ENCODE peak calls at places on chromosomes 7 and 10, in six cellular contexts. One of them, this sample, is unnamed.

GRCh38 chr7:57867884-57868701 is 418.1 kb downstream of the ZNF716 start:
- DNase-seq in AG04450: no peak
- DNase-seq in CD8-positive, alpha-beta T cell: no peak
- DNase-seq in colonic mucosa: no peak
- DNase-seq in cardiac muscle cell: no peak
- DNase-seq in astrocyte: no peak
- DNase-seq in this sample: peak

GRCh38 chr10:126391162-126391880 is 3.0 kb upstream of the ADAM12 start:
- DNase-seq in AG04450: no peak
- DNase-seq in CD8-positive, alpha-beta T cell: no peak
- DNase-seq in colonic mucosa: no peak
- DNase-seq in cardiac muscle cell: no peak
- DNase-seq in astrocyte: no peak
- DNase-seq in this sample: no peak

GRCh38 chr10:63105811-63106755 is 27.0 kb upstream of the NRBF2 start:
- DNase-seq in AG04450: no peak
- DNase-seq in CD8-positive, alpha-beta T cell: no peak
- DNase-seq in colonic mucosa: peak
- DNase-seq in cardiac muscle cell: no peak
- DNase-seq in astrocyte: peak
- DNase-seq in this sample: no peak

GRCh38 chr7:57653262-57653830 is 203.4 kb downstream of the ZNF716 start:
- DNase-seq in AG04450: no peak
- DNase-seq in CD8-positive, alpha-beta T cell: no peak
- DNase-seq in colonic mucosa: no peak
- DNase-seq in cardiac muscle cell: no peak
- DNase-seq in astrocyte: no peak
- DNase-seq in this sample: no peak

GRCh38 chr7:158865462-158865922 is 9.1 kb downstream of the DYNC2I1 start:
- DNase-seq in AG04450: no peak
- DNase-seq in CD8-positive, alpha-beta T cell: no peak
- DNase-seq in colonic mucosa: peak
- DNase-seq in cardiac muscle cell: no peak
- DNase-seq in astrocyte: no peak
- DNase-seq in this sample: no peak

GRCh38 chr7:105990726-105991465 is 27.8 kb downstream of the CDHR3 start:
- DNase-seq in AG04450: no peak
- DNase-seq in CD8-positive, alpha-beta T cell: no peak
- DNase-seq in colonic mucosa: no peak
- DNase-seq in cardiac muscle cell: peak
- DNase-seq in astrocyte: no peak
- DNase-seq in this sample: no peak

GRCh38 chr7:36100293-36100692 is 52.8 kb upstream of the EEPD1 start:
- DNase-seq in AG04450: no peak
- DNase-seq in CD8-positive, alpha-beta T cell: no peak
- DNase-seq in colonic mucosa: no peak
- DNase-seq in cardiac muscle cell: no peak
- DNase-seq in astrocyte: peak
- DNase-seq in this sample: no peak

GRCh38 chr7:84714765-84715164 is 472.1 kb downstream of the SEMA3D start:
- DNase-seq in AG04450: no peak
- DNase-seq in CD8-positive, alpha-beta T cell: no peak
- DNase-seq in colonic mucosa: no peak
- DNase-seq in cardiac muscle cell: peak
- DNase-seq in astrocyte: no peak
- DNase-seq in this sample: no peak

GRCh38 chr7:351681-352480 is 61.9 kb downstream of the FOXL3 start:
- DNase-seq in AG04450: no peak
- DNase-seq in CD8-positive, alpha-beta T cell: peak
- DNase-seq in colonic mucosa: no peak
- DNase-seq in cardiac muscle cell: no peak
- DNase-seq in astrocyte: no peak
- DNase-seq in this sample: no peak

GRCh38 chr10:51832652-51833383 is 133.4 kb upstream of the CSTF2T start:
- DNase-seq in AG04450: peak
- DNase-seq in CD8-positive, alpha-beta T cell: no peak
- DNase-seq in colonic mucosa: no peak
- DNase-seq in cardiac muscle cell: no peak
- DNase-seq in astrocyte: peak
- DNase-seq in this sample: peak

GRCh38 chr7:24820730-24821044 is 63.4 kb upstream of the GSDME start:
- DNase-seq in AG04450: no peak
- DNase-seq in CD8-positive, alpha-beta T cell: no peak
- DNase-seq in colonic mucosa: no peak
- DNase-seq in cardiac muscle cell: peak
- DNase-seq in astrocyte: no peak
- DNase-seq in this sample: peak

GRCh38 chr10:15236340-15236739 is 67.8 kb upstream of the NMT2 start:
- DNase-seq in AG04450: no peak
- DNase-seq in CD8-positive, alpha-beta T cell: no peak
- DNase-seq in colonic mucosa: no peak
- DNase-seq in cardiac muscle cell: no peak
- DNase-seq in astrocyte: peak
- DNase-seq in this sample: no peak

GRCh38 chr10:78454123-78454645 is 420.5 kb downstream of the RPS24 start:
- DNase-seq in AG04450: no peak
- DNase-seq in CD8-positive, alpha-beta T cell: no peak
- DNase-seq in colonic mucosa: no peak
- DNase-seq in cardiac muscle cell: no peak
- DNase-seq in astrocyte: peak
- DNase-seq in this sample: no peak

GRCh38 chr7:114405427-114405826 is 9.2 kb upstream of the FOXP2 start:
- DNase-seq in AG04450: no peak
- DNase-seq in CD8-positive, alpha-beta T cell: no peak
- DNase-seq in colonic mucosa: no peak
- DNase-seq in cardiac muscle cell: no peak
- DNase-seq in astrocyte: no peak
- DNase-seq in this sample: peak

GRCh38 chr10:75115137-75115536 is 3.7 kb downstream of the SAMD8 start:
- DNase-seq in AG04450: no peak
- DNase-seq in CD8-positive, alpha-beta T cell: no peak
- DNase-seq in colonic mucosa: no peak
- DNase-seq in cardiac muscle cell: no peak
- DNase-seq in astrocyte: no peak
- DNase-seq in this sample: no peak

GRCh38 chr7:87316846-87317545 is 28.5 kb upstream of the CROT start:
- DNase-seq in AG04450: peak
- DNase-seq in CD8-positive, alpha-beta T cell: no peak
- DNase-seq in colonic mucosa: no peak
- DNase-seq in cardiac muscle cell: no peak
- DNase-seq in astrocyte: peak
- DNase-seq in this sample: peak

GRCh38 chr7:107998660-107999480 is 4.1 kb downstream of the LAMB1 start:
- DNase-seq in AG04450: no peak
- DNase-seq in CD8-positive, alpha-beta T cell: no peak
- DNase-seq in colonic mucosa: no peak
- DNase-seq in cardiac muscle cell: no peak
- DNase-seq in astrocyte: no peak
- DNase-seq in this sample: no peak

GRCh38 chr10:129942936-129943724 is 20.9 kb downstream of the EBF3 start:
- DNase-seq in AG04450: no peak
- DNase-seq in CD8-positive, alpha-beta T cell: no peak
- DNase-seq in colonic mucosa: no peak
- DNase-seq in cardiac muscle cell: no peak
- DNase-seq in astrocyte: no peak
- DNase-seq in this sample: no peak

GRCh38 chr10:48509974-48510692 is 94.7 kb downstream of the ARHGAP22 start:
- DNase-seq in AG04450: no peak
- DNase-seq in CD8-positive, alpha-beta T cell: no peak
- DNase-seq in colonic mucosa: peak
- DNase-seq in cardiac muscle cell: peak
- DNase-seq in astrocyte: no peak
- DNase-seq in this sample: no peak

GRCh38 chr10:84176836-84177474 is 3.4 kb downstream of the GPR15LG start:
- DNase-seq in AG04450: no peak
- DNase-seq in CD8-positive, alpha-beta T cell: no peak
- DNase-seq in colonic mucosa: peak
- DNase-seq in cardiac muscle cell: no peak
- DNase-seq in astrocyte: no peak
- DNase-seq in this sample: no peak

GRCh38 chr7:98280791-98281756 is at the start of gene BRI3:
- DNase-seq in AG04450: peak
- DNase-seq in CD8-positive, alpha-beta T cell: peak
- DNase-seq in colonic mucosa: peak
- DNase-seq in cardiac muscle cell: peak
- DNase-seq in astrocyte: peak
- DNase-seq in this sample: peak

DNA sequence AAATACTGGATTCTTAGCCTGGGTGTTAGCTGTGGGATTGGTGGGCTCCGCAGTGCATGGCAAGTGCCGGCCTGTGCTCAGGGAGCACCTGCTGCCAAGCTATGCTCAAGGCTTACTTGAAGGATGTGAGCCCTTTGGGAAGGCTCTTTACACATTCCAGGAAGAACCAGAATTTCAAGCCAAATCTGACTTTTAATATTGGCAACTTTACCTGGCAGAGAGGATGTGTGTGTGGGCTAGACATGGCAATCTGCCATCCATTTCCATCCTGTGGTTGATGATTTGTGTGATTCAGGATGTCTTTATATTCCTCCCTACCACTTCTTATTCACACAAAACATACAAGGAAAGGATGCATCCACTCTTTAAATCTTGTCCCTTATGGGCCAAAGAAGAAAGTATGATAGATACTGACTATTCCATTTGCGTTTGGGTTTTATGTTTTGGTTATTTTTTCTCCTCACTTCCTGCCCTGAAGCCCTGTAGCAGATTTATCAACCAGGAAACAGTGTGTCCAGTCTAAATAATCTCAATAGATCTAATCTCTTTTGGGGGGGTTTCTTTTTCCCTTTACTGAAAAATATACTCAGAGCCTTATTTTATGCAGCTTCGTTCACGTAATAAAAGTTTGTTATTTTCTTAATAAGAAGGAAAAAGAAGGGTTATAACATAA is 247.1 kb downstream of the COBL start:
- DNase-seq in AG04450: no peak
- DNase-seq in CD8-positive, alpha-beta T cell: no peak
- DNase-seq in colonic mucosa: no peak
- DNase-seq in cardiac muscle cell: no peak
- DNase-seq in astrocyte: peak
- DNase-seq in this sample: peak
- H3K27ac ChIP-seq in AG04450: no peak
- H3K27ac ChIP-seq in CD8-positive, alpha-beta T cell: no peak
- H3K27ac ChIP-seq in colonic mucosa: no peak
- H3K27ac ChIP-seq in cardiac muscle cell: no peak
- H3K27ac ChIP-seq in astrocyte: no peak
- H3K27ac ChIP-seq in this sample: no peak

DNA sequence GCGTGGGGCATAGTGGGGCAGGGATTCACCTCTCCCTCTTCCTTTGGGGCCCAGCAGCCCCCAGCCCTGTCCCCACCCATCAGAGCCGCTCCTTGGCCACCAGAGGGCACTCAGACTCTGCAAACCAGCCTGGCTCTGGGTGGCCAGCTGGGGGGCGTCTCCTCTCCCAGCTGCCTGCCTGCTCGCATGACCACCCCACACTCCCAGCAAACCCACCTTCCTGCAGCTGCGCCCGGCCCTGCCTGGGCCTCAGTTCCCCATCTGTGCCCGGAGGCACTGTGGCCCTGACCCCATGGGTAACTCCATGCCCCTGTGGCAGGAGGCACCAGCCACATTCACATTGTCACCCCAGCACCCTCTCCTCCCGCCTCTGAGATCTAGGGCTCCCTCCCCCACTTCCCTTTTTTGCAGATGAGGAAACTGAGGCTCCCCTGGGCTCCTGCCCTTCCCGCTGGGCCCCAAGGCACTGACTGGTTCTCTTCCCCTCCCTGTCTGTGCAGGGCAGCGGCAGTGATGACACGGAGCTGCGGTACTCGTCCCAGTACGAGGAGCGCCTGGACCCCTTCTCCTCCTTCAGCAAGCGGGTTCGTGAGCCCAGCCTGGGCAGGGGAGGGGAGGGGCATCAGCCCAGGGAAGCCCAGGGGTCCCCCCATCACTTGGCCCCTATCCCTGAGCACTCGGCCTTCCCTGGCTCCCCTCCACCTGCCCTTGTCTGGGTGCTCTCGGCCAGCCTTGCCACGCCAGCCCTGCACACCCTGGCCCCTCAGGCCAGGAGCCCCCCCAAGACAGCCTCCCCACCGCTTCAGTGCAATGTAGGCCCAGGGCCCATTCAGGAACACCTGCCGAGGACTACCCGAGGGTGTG is 6.9 kb upstream of the SH2B2 start:
- DNase-seq in AG04450: no peak
- DNase-seq in CD8-positive, alpha-beta T cell: peak
- DNase-seq in colonic mucosa: peak
- DNase-seq in cardiac muscle cell: peak
- DNase-seq in astrocyte: peak
- DNase-seq in this sample: peak
- TF ChIP-seq CTCF in AG04450: peak
- TF ChIP-seq CTCF in CD8-positive, alpha-beta T cell: peak
- TF ChIP-seq CTCF in colonic mucosa: peak
- TF ChIP-seq CTCF in cardiac muscle cell: peak
- TF ChIP-seq CTCF in astrocyte: peak
- TF ChIP-seq CTCF in this sample: peak

DNA sequence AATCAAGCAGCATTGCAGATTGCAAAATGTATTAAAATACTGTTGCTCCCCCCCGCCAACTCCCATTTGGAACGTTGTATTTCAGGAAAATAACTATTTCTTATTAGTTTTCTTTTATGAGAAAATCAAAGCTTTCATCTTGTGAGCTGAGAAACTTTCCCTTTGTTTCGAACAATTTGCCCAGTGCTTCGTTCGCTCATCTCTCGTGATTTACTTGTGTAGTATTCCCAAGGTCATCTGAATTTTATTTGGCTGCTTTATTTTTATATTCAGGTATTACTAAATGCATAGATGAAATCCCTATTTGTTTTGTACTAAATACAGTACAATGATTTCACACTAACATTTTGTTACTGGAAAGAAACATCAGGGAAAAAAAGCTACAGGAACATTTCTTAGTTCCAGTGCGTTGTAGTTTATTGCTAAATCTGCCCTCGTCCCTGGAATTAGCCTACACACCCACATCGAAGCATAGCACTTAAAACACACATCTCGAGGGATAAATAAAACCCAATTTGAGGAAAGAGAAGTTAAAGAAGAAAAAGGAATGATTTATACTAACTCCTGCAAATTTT is 12.0 kb upstream of the EBLN1 start:
- DNase-seq in AG04450: no peak
- DNase-seq in CD8-positive, alpha-beta T cell: no peak
- DNase-seq in colonic mucosa: no peak
- DNase-seq in cardiac muscle cell: peak
- DNase-seq in astrocyte: no peak
- DNase-seq in this sample: no peak
- H3K27ac ChIP-seq in AG04450: no peak
- H3K27ac ChIP-seq in CD8-positive, alpha-beta T cell: peak
- H3K27ac ChIP-seq in colonic mucosa: no peak
- H3K27ac ChIP-seq in cardiac muscle cell: no peak
- H3K27ac ChIP-seq in astrocyte: no peak
- H3K27ac ChIP-seq in this sample: peak

GRCh38 chr10:119892188-119893065 is at the start of gene SEC23IP:
- DNase-seq in AG04450: peak
- DNase-seq in CD8-positive, alpha-beta T cell: peak
- DNase-seq in colonic mucosa: peak
- DNase-seq in cardiac muscle cell: peak
- DNase-seq in astrocyte: peak
- DNase-seq in this sample: peak
- TF ChIP-seq CTCF in AG04450: no peak
- TF ChIP-seq CTCF in CD8-positive, alpha-beta T cell: no peak
- TF ChIP-seq CTCF in colonic mucosa: no peak
- TF ChIP-seq CTCF in cardiac muscle cell: no peak
- TF ChIP-seq CTCF in astrocyte: no peak
- TF ChIP-seq CTCF in this sample: no peak

GRCh38 chr7:121714559-121715303 is 158.2 kb upstream of the PTPRZ1 start:
- DNase-seq in AG04450: no peak
- DNase-seq in CD8-positive, alpha-beta T cell: no peak
- DNase-seq in colonic mucosa: peak
- DNase-seq in cardiac muscle cell: peak
- DNase-seq in astrocyte: no peak
- DNase-seq in this sample: no peak
- H3K27ac ChIP-seq in AG04450: no peak
- H3K27ac ChIP-seq in CD8-positive, alpha-beta T cell: no peak
- H3K27ac ChIP-seq in colonic mucosa: peak
- H3K27ac ChIP-seq in cardiac muscle cell: no peak
- H3K27ac ChIP-seq in astrocyte: no peak
- H3K27ac ChIP-seq in this sample: no peak

This sample was measured in RWPE1.